ENCODE peak calls at places on chromosome X, in five cellular contexts. W is globus pallidus; Q is stimulated activated CD4-positive, alpha-beta T cell treated with anti-CD3 and anti-CD28 coated beads, Interleukin-2, amount 100 ng/mL, for 24 hours; C is T-helper 2 cell; D is Ammon's horn. M is an unnamed sample.

GRCh38 chrX:72245461-72246089 is 6.7 kb upstream of the ERCC6L start:
- DNase-seq in D (peak; percentile 31), Q (peak; percentile 44), W (no peak), C (peak; percentile 9), M (no peak)

GRCh38 chrX:13418126-13419091 is 98.6 kb upstream of the ATXN3L start:
- DNase-seq in D (no peak), C (no peak), Q (no peak), W (no peak), M (no peak)

GRCh38 chrX:134932528-134933217 is 58.1 kb upstream of the SMIM10 start:
- DNase-seq in C (no peak), D (no peak), Q (no peak), W (no peak), M (no peak)

GRCh38 chrX:19602866-19603620 is 87.7 kb upstream of the MAP3K15 start:
- DNase-seq in W (no peak), Q (no peak), D (no peak), C (no peak), M (no peak)

GRCh38 chrX:140917354-140918115 is 84.9 kb upstream of the SPANXB1 start:
- DNase-seq in D (no peak), W (no peak), C (no peak), Q (no peak), M (no peak)

GRCh38 chrX:72111011-72111708 is 20.6 kb downstream of the RTL5 start:
- DNase-seq in Q (no peak), W (no peak), C (no peak), D (no peak), M (no peak)

GRCh38 chrX:110944323-110944761 is 148.7 kb upstream of the CHRDL1 start:
- DNase-seq in D (peak; percentile 4), Q (no peak), W (no peak), C (no peak), M (no peak)

GRCh38 chrX:10620121-10620699 is at the start of gene MID1:
- DNase-seq in D (peak; percentile 72), W (peak; percentile 49), C (no peak), Q (no peak), M (peak; percentile 83)

GRCh38 chrX:53280703-53281320 is 572 bp downstream of the IQSEC2 start:
- DNase-seq in W (no peak), D (no peak), C (no peak), Q (no peak), M (no peak)

GRCh38 chrX:7943600-7944245 is 16.5 kb upstream of the PNPLA4 start:
- DNase-seq in Q (no peak), D (no peak), W (no peak), C (no peak), M (no peak)

GRCh38 chrX:126820700-126821420 is 1.3 kb downstream of the PRR32 start:
- DNase-seq in D (no peak), W (no peak), C (no peak), Q (no peak), M (no peak)

GRCh38 chrX:11532291-11533075 is 133.2 kb downstream of the ARHGAP6 start:
- DNase-seq in W (no peak), Q (no peak), C (no peak), D (no peak), M (no peak)

GRCh38 chrX:19991350-19991718 is 473 bp upstream of the BCLAF3 start:
- DNase-seq in D (no peak), Q (no peak), W (no peak), C (no peak), M (no peak)

GRCh38 chrX:24343719-24344118 is 16.7 kb upstream of the SUPT20HL1 start:
- DNase-seq in Q (no peak), W (no peak), C (no peak), D (no peak), M (no peak)

GRCh38 chrX:23803931-23804381 is 21.0 kb downstream of the SAT1 start:
- DNase-seq in W (no peak), D (no peak), C (no peak), Q (no peak), M (no peak)

GRCh38 chrX:130834149-130834548 is 68.9 kb downstream of the ENOX2 start:
- DNase-seq in D (no peak), C (no peak), W (no peak), Q (no peak), M (no peak)

GRCh38 chrX:38335382-38335781 is 8.1 kb upstream of the RPGR start:
- DNase-seq in W (peak; percentile 59), D (peak; percentile 33), C (no peak), Q (no peak), M (no peak)

GRCh38 chrX:17032351-17032750 is 85.9 kb downstream of the REPS2 start:
- DNase-seq in D (no peak), C (no peak), Q (no peak), W (no peak), M (no peak)

GRCh38 chrX:48971325-48972213 is at the start of gene KCND1:
- DNase-seq in W (no peak), C (no peak), Q (peak; percentile 20), D (peak; percentile 31), M (no peak)

GRCh38 chrX:46912098-46912672 is at the start of gene JADE3:
- DNase-seq in D (peak; percentile 72), W (peak; percentile 45), C (no peak), Q (peak; percentile 18), M (peak; percentile 68)

GRCh38 chrX:138765061-138765460 is 53.5 kb upstream of the FGF13 start:
- DNase-seq in D (no peak), Q (no peak), W (no peak), C (no peak), M (no peak)

GRCh38 chrX:110795645-110796510 is at the start of gene CHRDL1:
- DNase-seq in Q (no peak), D (peak; percentile 13), C (no peak), W (peak; percentile 17), M (peak; percentile 72)

GRCh38 chrX:153646620-153647373 is at the start of gene DUSP9:
- DNase-seq in Q (no peak), D (no peak), W (no peak), C (no peak), M (peak; percentile 15)

GRCh38 chrX:150205011-150205410 is 158.1 kb upstream of the MAMLD1 start:
- DNase-seq in C (no peak), Q (no peak), D (no peak), W (no peak), M (no peak)

M was measured in suprapubic skin.